ENCODE peak calls at places on chromosomes 1 and 21, in eight cellular contexts. One of them, this sample, is unnamed.

GRCh38 chr21:21921410-21922232 is 923.4 kb downstream of the NCAM2 start:
- ATAC-seq in activated B cell treated with CpG ODN at 0.5 μM for 24 hours: no peak
- ATAC-seq in left cardiac atrium: no peak
- ATAC-seq in stimulated activated naive B cell treated with anti-CD40 and anti-IgM and Interleukin-4, amounts not matched to agents 10 μg/mL and 1 μg/mL and 100 μg/mL, for 72 hours: peak
- ATAC-seq in GM23338: peak
- ATAC-seq in DND-41: peak
- ATAC-seq in naive thymus-derived CD8-positive, alpha-beta T cell: no peak
- ATAC-seq in aorta: no peak
- ATAC-seq in this sample: no peak

GRCh38 chr1:32928285-32928684 is 27.1 kb upstream of the TMEM54 start:
- ATAC-seq in aorta: no peak
- ATAC-seq in DND-41: no peak
- ATAC-seq in GM23338: no peak
- ATAC-seq in activated B cell treated with CpG ODN at 0.5 μM for 24 hours: no peak
- ATAC-seq in naive thymus-derived CD8-positive, alpha-beta T cell: no peak
- ATAC-seq in stimulated activated naive B cell treated with anti-CD40 and anti-IgM and Interleukin-4, amounts not matched to agents 10 μg/mL and 1 μg/mL and 100 μg/mL, for 72 hours: no peak
- ATAC-seq in left cardiac atrium: no peak
- ATAC-seq in this sample: no peak

GRCh38 chr1:36492491-36492890 is 9.8 kb upstream of the CSF3R start:
- ATAC-seq in GM23338: no peak
- ATAC-seq in naive thymus-derived CD8-positive, alpha-beta T cell: no peak
- ATAC-seq in left cardiac atrium: no peak
- ATAC-seq in activated B cell treated with CpG ODN at 0.5 μM for 24 hours: no peak
- ATAC-seq in stimulated activated naive B cell treated with anti-CD40 and anti-IgM and Interleukin-4, amounts not matched to agents 10 μg/mL and 1 μg/mL and 100 μg/mL, for 72 hours: no peak
- ATAC-seq in aorta: no peak
- ATAC-seq in DND-41: no peak
- ATAC-seq in this sample: no peak

GRCh38 chr1:94463765-94464330 is 45.7 kb downstream of the ABCD3 start:
- ATAC-seq in aorta: peak
- ATAC-seq in left cardiac atrium: no peak
- ATAC-seq in DND-41: peak
- ATAC-seq in GM23338: peak
- ATAC-seq in activated B cell treated with CpG ODN at 0.5 μM for 24 hours: no peak
- ATAC-seq in stimulated activated naive B cell treated with anti-CD40 and anti-IgM and Interleukin-4, amounts not matched to agents 10 μg/mL and 1 μg/mL and 100 μg/mL, for 72 hours: peak
- ATAC-seq in naive thymus-derived CD8-positive, alpha-beta T cell: peak
- ATAC-seq in this sample: no peak

GRCh38 chr21:45979141-45979631 is 2.4 kb upstream of the COL6A1 start:
- ATAC-seq in DND-41: no peak
- ATAC-seq in left cardiac atrium: no peak
- ATAC-seq in stimulated activated naive B cell treated with anti-CD40 and anti-IgM and Interleukin-4, amounts not matched to agents 10 μg/mL and 1 μg/mL and 100 μg/mL, for 72 hours: no peak
- ATAC-seq in naive thymus-derived CD8-positive, alpha-beta T cell: no peak
- ATAC-seq in GM23338: no peak
- ATAC-seq in activated B cell treated with CpG ODN at 0.5 μM for 24 hours: no peak
- ATAC-seq in aorta: no peak
- ATAC-seq in this sample: no peak

GRCh38 chr1:19418503-19418971 is 66.8 kb downstream of the CAPZB start:
- ATAC-seq in aorta: no peak
- ATAC-seq in activated B cell treated with CpG ODN at 0.5 μM for 24 hours: no peak
- ATAC-seq in stimulated activated naive B cell treated with anti-CD40 and anti-IgM and Interleukin-4, amounts not matched to agents 10 μg/mL and 1 μg/mL and 100 μg/mL, for 72 hours: no peak
- ATAC-seq in GM23338: no peak
- ATAC-seq in naive thymus-derived CD8-positive, alpha-beta T cell: no peak
- ATAC-seq in DND-41: no peak
- ATAC-seq in left cardiac atrium: no peak
- ATAC-seq in this sample: no peak

GRCh38 chr21:10639123-10639522 is 117.7 kb downstream of the TPTE start:
- ATAC-seq in naive thymus-derived CD8-positive, alpha-beta T cell: no peak
- ATAC-seq in activated B cell treated with CpG ODN at 0.5 μM for 24 hours: no peak
- ATAC-seq in stimulated activated naive B cell treated with anti-CD40 and anti-IgM and Interleukin-4, amounts not matched to agents 10 μg/mL and 1 μg/mL and 100 μg/mL, for 72 hours: no peak
- ATAC-seq in DND-41: no peak
- ATAC-seq in GM23338: no peak
- ATAC-seq in left cardiac atrium: no peak
- ATAC-seq in aorta: no peak
- ATAC-seq in this sample: no peak

GRCh38 chr1:205263580-205264190 is 35.9 kb downstream of the TMCC2 start:
- ATAC-seq in DND-41: no peak
- ATAC-seq in naive thymus-derived CD8-positive, alpha-beta T cell: no peak
- ATAC-seq in stimulated activated naive B cell treated with anti-CD40 and anti-IgM and Interleukin-4, amounts not matched to agents 10 μg/mL and 1 μg/mL and 100 μg/mL, for 72 hours: no peak
- ATAC-seq in left cardiac atrium: no peak
- ATAC-seq in aorta: no peak
- ATAC-seq in GM23338: no peak
- ATAC-seq in activated B cell treated with CpG ODN at 0.5 μM for 24 hours: no peak
- ATAC-seq in this sample: no peak

GRCh38 chr1:193141804-193142203 is 20.0 kb downstream of the CDC73 start:
- ATAC-seq in aorta: no peak
- ATAC-seq in stimulated activated naive B cell treated with anti-CD40 and anti-IgM and Interleukin-4, amounts not matched to agents 10 μg/mL and 1 μg/mL and 100 μg/mL, for 72 hours: no peak
- ATAC-seq in left cardiac atrium: no peak
- ATAC-seq in naive thymus-derived CD8-positive, alpha-beta T cell: no peak
- ATAC-seq in GM23338: no peak
- ATAC-seq in DND-41: peak
- ATAC-seq in activated B cell treated with CpG ODN at 0.5 μM for 24 hours: no peak
- ATAC-seq in this sample: no peak

GRCh38 chr1:12433323-12434053 is 184.5 kb downstream of the DHRS3 start:
- ATAC-seq in activated B cell treated with CpG ODN at 0.5 μM for 24 hours: no peak
- ATAC-seq in GM23338: peak
- ATAC-seq in aorta: peak
- ATAC-seq in stimulated activated naive B cell treated with anti-CD40 and anti-IgM and Interleukin-4, amounts not matched to agents 10 μg/mL and 1 μg/mL and 100 μg/mL, for 72 hours: peak
- ATAC-seq in DND-41: peak
- ATAC-seq in left cardiac atrium: peak
- ATAC-seq in naive thymus-derived CD8-positive, alpha-beta T cell: no peak
- ATAC-seq in this sample: peak

GRCh38 chr1:114485286-114485685 is 25.7 kb downstream of the TRIM33 start:
- ATAC-seq in GM23338: no peak
- ATAC-seq in naive thymus-derived CD8-positive, alpha-beta T cell: no peak
- ATAC-seq in stimulated activated naive B cell treated with anti-CD40 and anti-IgM and Interleukin-4, amounts not matched to agents 10 μg/mL and 1 μg/mL and 100 μg/mL, for 72 hours: no peak
- ATAC-seq in aorta: no peak
- ATAC-seq in left cardiac atrium: no peak
- ATAC-seq in activated B cell treated with CpG ODN at 0.5 μM for 24 hours: no peak
- ATAC-seq in DND-41: no peak
- ATAC-seq in this sample: no peak

GRCh38 chr1:205381305-205381704 is 24.6 kb upstream of the KLHDC8A start:
- ATAC-seq in activated B cell treated with CpG ODN at 0.5 μM for 24 hours: no peak
- ATAC-seq in GM23338: peak
- ATAC-seq in naive thymus-derived CD8-positive, alpha-beta T cell: no peak
- ATAC-seq in stimulated activated naive B cell treated with anti-CD40 and anti-IgM and Interleukin-4, amounts not matched to agents 10 μg/mL and 1 μg/mL and 100 μg/mL, for 72 hours: no peak
- ATAC-seq in aorta: no peak
- ATAC-seq in left cardiac atrium: no peak
- ATAC-seq in DND-41: no peak
- ATAC-seq in this sample: no peak

GRCh38 chr1:93979718-93980319 is 70.6 kb upstream of the GCLM start:
- ATAC-seq in DND-41: no peak
- ATAC-seq in activated B cell treated with CpG ODN at 0.5 μM for 24 hours: no peak
- ATAC-seq in left cardiac atrium: peak
- ATAC-seq in GM23338: peak
- ATAC-seq in naive thymus-derived CD8-positive, alpha-beta T cell: no peak
- ATAC-seq in stimulated activated naive B cell treated with anti-CD40 and anti-IgM and Interleukin-4, amounts not matched to agents 10 μg/mL and 1 μg/mL and 100 μg/mL, for 72 hours: no peak
- ATAC-seq in aorta: peak
- ATAC-seq in this sample: no peak

GRCh38 chr1:10665930-10666850 is 130.3 kb downstream of the CASZ1 start:
- ATAC-seq in activated B cell treated with CpG ODN at 0.5 μM for 24 hours: no peak
- ATAC-seq in DND-41: no peak
- ATAC-seq in GM23338: no peak
- ATAC-seq in naive thymus-derived CD8-positive, alpha-beta T cell: no peak
- ATAC-seq in aorta: peak
- ATAC-seq in stimulated activated naive B cell treated with anti-CD40 and anti-IgM and Interleukin-4, amounts not matched to agents 10 μg/mL and 1 μg/mL and 100 μg/mL, for 72 hours: no peak
- ATAC-seq in left cardiac atrium: peak
- ATAC-seq in this sample: no peak

GRCh38 chr1:2506901-2507565 is 19.4 kb downstream of the PANK4 start:
- ATAC-seq in activated B cell treated with CpG ODN at 0.5 μM for 24 hours: no peak
- ATAC-seq in aorta: no peak
- ATAC-seq in DND-41: no peak
- ATAC-seq in naive thymus-derived CD8-positive, alpha-beta T cell: no peak
- ATAC-seq in left cardiac atrium: peak
- ATAC-seq in GM23338: peak
- ATAC-seq in stimulated activated naive B cell treated with anti-CD40 and anti-IgM and Interleukin-4, amounts not matched to agents 10 μg/mL and 1 μg/mL and 100 μg/mL, for 72 hours: no peak
- ATAC-seq in this sample: no peak

GRCh38 chr1:42259739-42260064 is 75.3 kb downstream of the FOXJ3 start:
- ATAC-seq in naive thymus-derived CD8-positive, alpha-beta T cell: no peak
- ATAC-seq in aorta: no peak
- ATAC-seq in activated B cell treated with CpG ODN at 0.5 μM for 24 hours: no peak
- ATAC-seq in left cardiac atrium: no peak
- ATAC-seq in DND-41: peak
- ATAC-seq in stimulated activated naive B cell treated with anti-CD40 and anti-IgM and Interleukin-4, amounts not matched to agents 10 μg/mL and 1 μg/mL and 100 μg/mL, for 72 hours: peak
- ATAC-seq in GM23338: no peak
- ATAC-seq in this sample: no peak

GRCh38 chr1:7062346-7063061 is 277.2 kb downstream of the CAMTA1 start:
- ATAC-seq in GM23338: peak
- ATAC-seq in DND-41: no peak
- ATAC-seq in activated B cell treated with CpG ODN at 0.5 μM for 24 hours: no peak
- ATAC-seq in stimulated activated naive B cell treated with anti-CD40 and anti-IgM and Interleukin-4, amounts not matched to agents 10 μg/mL and 1 μg/mL and 100 μg/mL, for 72 hours: no peak
- ATAC-seq in aorta: no peak
- ATAC-seq in naive thymus-derived CD8-positive, alpha-beta T cell: no peak
- ATAC-seq in left cardiac atrium: no peak
- ATAC-seq in this sample: no peak

GRCh38 chr21:25657140-25657539 is 18.1 kb downstream of the JAM2 start:
- ATAC-seq in aorta: no peak
- ATAC-seq in naive thymus-derived CD8-positive, alpha-beta T cell: no peak
- ATAC-seq in DND-41: no peak
- ATAC-seq in left cardiac atrium: no peak
- ATAC-seq in GM23338: no peak
- ATAC-seq in activated B cell treated with CpG ODN at 0.5 μM for 24 hours: no peak
- ATAC-seq in stimulated activated naive B cell treated with anti-CD40 and anti-IgM and Interleukin-4, amounts not matched to agents 10 μg/mL and 1 μg/mL and 100 μg/mL, for 72 hours: no peak
- ATAC-seq in this sample: no peak

GRCh38 chr1:38958967-38959366 is 17.3 kb upstream of the RHBDL2 start:
- ATAC-seq in left cardiac atrium: no peak
- ATAC-seq in aorta: no peak
- ATAC-seq in stimulated activated naive B cell treated with anti-CD40 and anti-IgM and Interleukin-4, amounts not matched to agents 10 μg/mL and 1 μg/mL and 100 μg/mL, for 72 hours: no peak
- ATAC-seq in naive thymus-derived CD8-positive, alpha-beta T cell: no peak
- ATAC-seq in GM23338: no peak
- ATAC-seq in activated B cell treated with CpG ODN at 0.5 μM for 24 hours: no peak
- ATAC-seq in DND-41: no peak
- ATAC-seq in this sample: no peak

GRCh38 chr1:10664251-10664650 is 132.2 kb downstream of the CASZ1 start:
- ATAC-seq in DND-41: no peak
- ATAC-seq in naive thymus-derived CD8-positive, alpha-beta T cell: no peak
- ATAC-seq in activated B cell treated with CpG ODN at 0.5 μM for 24 hours: no peak
- ATAC-seq in stimulated activated naive B cell treated with anti-CD40 and anti-IgM and Interleukin-4, amounts not matched to agents 10 μg/mL and 1 μg/mL and 100 μg/mL, for 72 hours: no peak
- ATAC-seq in aorta: no peak
- ATAC-seq in GM23338: no peak
- ATAC-seq in left cardiac atrium: peak
- ATAC-seq in this sample: no peak

GRCh38 chr1:17351598-17352324 is 20.2 kb upstream of the PADI6 start:
- ATAC-seq in naive thymus-derived CD8-positive, alpha-beta T cell: no peak
- ATAC-seq in DND-41: no peak
- ATAC-seq in left cardiac atrium: no peak
- ATAC-seq in stimulated activated naive B cell treated with anti-CD40 and anti-IgM and Interleukin-4, amounts not matched to agents 10 μg/mL and 1 μg/mL and 100 μg/mL, for 72 hours: no peak
- ATAC-seq in aorta: no peak
- ATAC-seq in activated B cell treated with CpG ODN at 0.5 μM for 24 hours: no peak
- ATAC-seq in GM23338: no peak
- ATAC-seq in this sample: no peak

GRCh38 chr1:160209656-160210046 is 4.5 kb downstream of the PEA15 start:
- ATAC-seq in naive thymus-derived CD8-positive, alpha-beta T cell: no peak
- ATAC-seq in left cardiac atrium: peak
- ATAC-seq in activated B cell treated with CpG ODN at 0.5 μM for 24 hours: no peak
- ATAC-seq in GM23338: peak
- ATAC-seq in aorta: no peak
- ATAC-seq in stimulated activated naive B cell treated with anti-CD40 and anti-IgM and Interleukin-4, amounts not matched to agents 10 μg/mL and 1 μg/mL and 100 μg/mL, for 72 hours: no peak
- ATAC-seq in DND-41: no peak
- ATAC-seq in this sample: no peak

GRCh38 chr1:174159253-174160108 is at the start of gene RABGAP1L:
- ATAC-seq in GM23338: peak
- ATAC-seq in naive thymus-derived CD8-positive, alpha-beta T cell: peak
- ATAC-seq in DND-41: peak
- ATAC-seq in aorta: peak
- ATAC-seq in left cardiac atrium: peak
- ATAC-seq in activated B cell treated with CpG ODN at 0.5 μM for 24 hours: peak
- ATAC-seq in stimulated activated naive B cell treated with anti-CD40 and anti-IgM and Interleukin-4, amounts not matched to agents 10 μg/mL and 1 μg/mL and 100 μg/mL, for 72 hours: peak
- ATAC-seq in this sample: peak

GRCh38 chr1:3772715-3773571 is at the start of gene SMIM1:
- ATAC-seq in GM23338: peak
- ATAC-seq in DND-41: no peak
- ATAC-seq in left cardiac atrium: peak
- ATAC-seq in aorta: peak
- ATAC-seq in activated B cell treated with CpG ODN at 0.5 μM for 24 hours: no peak
- ATAC-seq in stimulated activated naive B cell treated with anti-CD40 and anti-IgM and Interleukin-4, amounts not matched to agents 10 μg/mL and 1 μg/mL and 100 μg/mL, for 72 hours: no peak
- ATAC-seq in naive thymus-derived CD8-positive, alpha-beta T cell: no peak
- ATAC-seq in this sample: no peak

GRCh38 chr1:173190101-173190895 is 16.8 kb downstream of the TNFSF4 start:
- ATAC-seq in naive thymus-derived CD8-positive, alpha-beta T cell: no peak
- ATAC-seq in aorta: peak
- ATAC-seq in DND-41: peak
- ATAC-seq in activated B cell treated with CpG ODN at 0.5 μM for 24 hours: no peak
- ATAC-seq in stimulated activated naive B cell treated with anti-CD40 and anti-IgM and Interleukin-4, amounts not matched to agents 10 μg/mL and 1 μg/mL and 100 μg/mL, for 72 hours: peak
- ATAC-seq in left cardiac atrium: peak
- ATAC-seq in GM23338: no peak
- ATAC-seq in this sample: peak

GRCh38 chr1:235113183-235113917 is 15.3 kb downstream of the TOMM20 start:
- ATAC-seq in DND-41: no peak
- ATAC-seq in GM23338: no peak
- ATAC-seq in naive thymus-derived CD8-positive, alpha-beta T cell: no peak
- ATAC-seq in left cardiac atrium: no peak
- ATAC-seq in aorta: no peak
- ATAC-seq in stimulated activated naive B cell treated with anti-CD40 and anti-IgM and Interleukin-4, amounts not matched to agents 10 μg/mL and 1 μg/mL and 100 μg/mL, for 72 hours: no peak
- ATAC-seq in activated B cell treated with CpG ODN at 0.5 μM for 24 hours: no peak
- ATAC-seq in this sample: no peak

GRCh38 chr1:37697090-37697489 is 4.8 kb downstream of the CDCA8 start:
- ATAC-seq in stimulated activated naive B cell treated with anti-CD40 and anti-IgM and Interleukin-4, amounts not matched to agents 10 μg/mL and 1 μg/mL and 100 μg/mL, for 72 hours: no peak
- ATAC-seq in left cardiac atrium: no peak
- ATAC-seq in GM23338: no peak
- ATAC-seq in activated B cell treated with CpG ODN at 0.5 μM for 24 hours: no peak
- ATAC-seq in aorta: no peak
- ATAC-seq in naive thymus-derived CD8-positive, alpha-beta T cell: no peak
- ATAC-seq in DND-41: no peak
- ATAC-seq in this sample: no peak

GRCh38 chr1:83632906-83633305 is 366.0 kb downstream of the TTLL7 start:
- ATAC-seq in naive thymus-derived CD8-positive, alpha-beta T cell: no peak
- ATAC-seq in left cardiac atrium: no peak
- ATAC-seq in GM23338: no peak
- ATAC-seq in activated B cell treated with CpG ODN at 0.5 μM for 24 hours: no peak
- ATAC-seq in stimulated activated naive B cell treated with anti-CD40 and anti-IgM and Interleukin-4, amounts not matched to agents 10 μg/mL and 1 μg/mL and 100 μg/mL, for 72 hours: no peak
- ATAC-seq in aorta: no peak
- ATAC-seq in DND-41: peak
- ATAC-seq in this sample: no peak

GRCh38 chr1:226934483-226935237 is 5.4 kb upstream of the COQ8A start:
- ATAC-seq in DND-41: no peak
- ATAC-seq in aorta: no peak
- ATAC-seq in GM23338: no peak
- ATAC-seq in naive thymus-derived CD8-positive, alpha-beta T cell: no peak
- ATAC-seq in activated B cell treated with CpG ODN at 0.5 μM for 24 hours: no peak
- ATAC-seq in left cardiac atrium: no peak
- ATAC-seq in stimulated activated naive B cell treated with anti-CD40 and anti-IgM and Interleukin-4, amounts not matched to agents 10 μg/mL and 1 μg/mL and 100 μg/mL, for 72 hours: no peak
- ATAC-seq in this sample: no peak

This sample was measured in stimulated activated memory B cell treated with anti-CD40 and anti-IgM and Interleukin-4, amounts not matched to agents 10 μg/mL and 1 μg/mL and 100 μg/mL, for 72 hours.